ENCODE peak calls at places on chromosomes 13 and 19, in nine cellular contexts. L is psoas muscle; B is IMR-90; Z is BJ; V is uterus; H is WERI-Rb-1; M is naive thymus-derived CD4-positive, alpha-beta T cell; T is ascending aorta; R is stomach. X is an unnamed sample. For H3K27me3, the result is how much of the 10 kb centered on the place peaks cover.

GRCh38 chr19:18847516-18848463 is 16.0 kb downstream of the UPF1 start:
- DNase-seq in L (peak), B (no peak), Z (peak), V (peak), H (no peak), M (no peak), T (no peak), R (no peak), X (peak)

GRCh38 chr13:78601886-78602560 is 1.3 kb downstream of the POU4F1 start:
- DNase-seq in L (no peak), B (no peak), Z (no peak), V (no peak), H (peak), M (no peak), T (no peak), R (no peak), X (no peak)

GRCh38 chr19:1181606-1182005 is 7.5 kb upstream of the SBNO2 start:
- DNase-seq in L (no peak), B (no peak), Z (no peak), V (no peak), H (peak), M (no peak), T (no peak), R (peak), X (no peak)

GRCh38 chr13:73860501-73860900 is 273.7 kb downstream of the KLF12 start:
- DNase-seq in L (no peak), B (no peak), Z (no peak), V (no peak), H (no peak), M (no peak), T (no peak), R (no peak), X (no peak)

GRCh38 chr19:52997975-52998374 is 15.7 kb upstream of the ERVV-1 start:
- DNase-seq in L (no peak), B (no peak), Z (no peak), V (no peak), H (no peak), M (no peak), T (no peak), R (no peak), X (no peak)

GRCh38 chr19:3671680-3672574 is 28.3 kb downstream of the PIP5K1C start:
- DNase-seq in L (no peak), B (peak), Z (no peak), V (peak), H (no peak), M (no peak), T (no peak), R (no peak), X (no peak)

GRCh38 chr13:97445504-97446187 is 11.7 kb downstream of the RAP2A start:
- DNase-seq in L (no peak), B (no peak), Z (no peak), V (no peak), H (no peak), M (no peak), T (no peak), R (no peak), X (no peak)

GRCh38 chr13:74907788-74908187 is 574.2 kb downstream of the TBC1D4 start:
- DNase-seq in L (no peak), B (no peak), Z (no peak), V (no peak), H (no peak), M (no peak), T (no peak), R (no peak), X (no peak)

GRCh38 chr13:50589651-50590054 is 253.8 kb downstream of the DLEU7 start:
- DNase-seq in L (no peak), B (peak), Z (peak), V (no peak), H (no peak), M (no peak), T (no peak), R (no peak), X (no peak)

GRCh38 chr13:98225036-98225940 is 48.2 kb upstream of the RNF113B start:
- DNase-seq in L (no peak), B (no peak), Z (no peak), V (no peak), H (no peak), M (no peak), T (no peak), R (no peak), X (no peak)

GRCh38 chr19:15456441-15456840 is 6.7 kb upstream of the WIZ start:
- DNase-seq in L (no peak), B (no peak), Z (no peak), V (no peak), H (no peak), M (no peak), T (no peak), R (no peak), X (no peak)

GRCh38 chr13:48580886-48581285 is 48.0 kb upstream of the RCBTB2 start:
- DNase-seq in L (no peak), B (no peak), Z (no peak), V (no peak), H (no peak), M (no peak), T (no peak), R (no peak), X (no peak)

GRCh38 chr19:39138221-39139211 is 12.9 kb downstream of the PAK4 start:
- DNase-seq in L (no peak), B (no peak), Z (no peak), V (no peak), H (peak), M (no peak), T (no peak), R (no peak), X (no peak)

GRCh38 chr19:18093439-18094161 is 4.0 kb upstream of the MAST3 start:
- DNase-seq in L (no peak), B (peak), Z (no peak), V (no peak), H (peak), M (no peak), T (no peak), R (no peak), X (no peak)

GRCh38 chr19:35510626-35510964 is 2.9 kb downstream of the DMKN start:
- DNase-seq in L (no peak), B (no peak), Z (no peak), V (no peak), H (no peak), M (no peak), T (no peak), R (no peak), X (no peak)

GRCh38 chr19:4715529-4716221 is 8.0 kb downstream of the DPP9 start:
- DNase-seq in L (no peak), B (no peak), Z (no peak), V (no peak), H (no peak), M (no peak), T (peak), R (peak), X (peak)

DNA sequence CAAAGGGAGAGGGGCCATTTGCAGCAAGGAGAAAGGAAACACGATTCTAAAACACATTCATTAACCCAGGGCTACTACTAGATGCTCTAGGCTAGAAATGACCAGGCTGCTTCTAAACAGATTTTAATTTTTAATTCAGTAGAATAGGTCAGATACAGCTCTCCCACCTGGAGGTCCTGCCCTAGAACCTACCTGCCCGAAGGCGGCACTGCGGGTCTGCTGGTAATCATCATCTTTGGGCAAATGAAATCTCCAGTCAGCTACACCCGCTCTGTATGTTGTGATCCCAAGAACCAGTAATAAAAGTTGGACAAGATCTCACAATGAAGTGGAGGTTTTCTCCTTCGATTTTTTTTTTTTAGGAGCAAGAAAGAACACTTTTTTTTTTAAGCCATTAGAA is 345.3 kb downstream of the ENOX1 start:
- DNase-seq in L (no peak), B (no peak), Z (no peak), V (no peak), H (peak), M (no peak), T (no peak), R (no peak), X (no peak)
- H3K27me3 ChIP-seq in L (under half), B (under half), Z (under half), V (under half), H (under half), M (under half), T (under half), R (under half), X (under half)

DNA sequence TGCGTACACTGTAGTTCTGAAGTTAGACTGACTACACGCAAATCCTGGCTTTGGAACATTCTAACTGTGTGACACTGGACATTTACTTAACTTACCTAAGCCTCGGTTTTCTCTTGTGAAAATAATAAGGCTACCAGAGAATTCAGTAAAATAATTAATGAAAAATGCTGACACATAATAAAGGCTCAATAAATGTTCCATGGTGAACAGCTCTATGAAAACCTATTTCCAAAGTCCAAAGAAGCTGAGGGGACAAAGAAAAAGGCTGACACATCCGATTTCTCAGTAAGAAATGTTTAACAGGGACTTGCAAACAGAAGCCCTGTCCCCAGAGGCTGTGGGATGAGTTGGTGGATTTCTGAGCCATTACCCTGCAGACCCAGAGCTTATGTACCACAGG is 139.7 kb upstream of the GJB6 start:
- DNase-seq in L (no peak), B (no peak), Z (no peak), V (no peak), H (no peak), M (no peak), T (no peak), R (no peak), X (no peak)
- H3K27me3 ChIP-seq in L (under half), B (under half), Z (under half), V (under half), H (half or more), M (under half), T (under half), R (under half), X (under half)

GRCh38 chr19:45900661-45901431 is 1.6 kb downstream of the MYPOP start:
- DNase-seq in L (no peak), B (no peak), Z (no peak), V (no peak), H (no peak), M (no peak), T (no peak), R (no peak), X (no peak)

GRCh38 chr19:45899919-45900589 is 2.4 kb downstream of the MYPOP start:
- DNase-seq in L (no peak), B (no peak), Z (no peak), V (no peak), H (no peak), M (no peak), T (no peak), R (no peak), X (no peak)

GRCh38 chr19:45901432-45901903 is 945 bp downstream of the MYPOP start:
- DNase-seq in L (peak), B (peak), Z (no peak), V (peak), H (no peak), M (no peak), T (peak), R (peak), X (peak)

GRCh38 chr19:45897413-45897812 is 5.0 kb downstream of the MYPOP start:
- DNase-seq in L (no peak), B (no peak), Z (no peak), V (no peak), H (no peak), M (no peak), T (no peak), R (no peak), X (no peak)

GRCh38 chr19:45899253-45899652 is 3.2 kb downstream of the MYPOP start:
- DNase-seq in L (no peak), B (no peak), Z (no peak), V (no peak), H (no peak), M (no peak), T (no peak), R (no peak), X (no peak)
- H3K27me3 ChIP-seq in L (under half), B (under half), Z (under half), V (under half), H (under half), M (under half), T (under half), R (under half), X (under half)

GRCh38 chr19:13099073-13099999 is 3.3 kb downstream of the LYL1 start:
- DNase-seq in L (peak), B (no peak), Z (no peak), V (peak), H (no peak), M (peak), T (peak), R (peak), X (no peak)
- H3K27me3 ChIP-seq in L (under half), B (under half), Z (under half), V (under half), H (under half), M (under half), T (under half), R (under half), X (under half)

GRCh38 chr13:29429496-29429895 is 166.0 kb downstream of the SLC7A1 start:
- DNase-seq in L (no peak), B (no peak), Z (peak), V (no peak), H (no peak), M (no peak), T (no peak), R (no peak), X (no peak)
- H3K27me3 ChIP-seq in L (under half), B (under half), Z (under half), V (under half), H (under half), M (under half), T (under half), R (half or more), X (under half)

GRCh38 chr13:65093352-65093751 is 2136.8 kb downstream of the PCDH9 start:
- DNase-seq in L (no peak), B (no peak), Z (no peak), V (no peak), H (no peak), M (no peak), T (no peak), R (no peak), X (no peak)
- H3K27me3 ChIP-seq in L (under half), B (under half), Z (under half), V (under half), H (under half), M (under half), T (under half), R (under half), X (under half)

GRCh38 chr19:46732172-46732938 is 13.5 kb upstream of the FKRP start:
- DNase-seq in L (no peak), B (no peak), Z (no peak), V (no peak), H (no peak), M (no peak), T (no peak), R (no peak), X (no peak)

GRCh38 chr19:46731007-46731501 is 14.1 kb upstream of the PRKD2 start:
- DNase-seq in L (no peak), B (peak), Z (peak), V (no peak), H (no peak), M (no peak), T (no peak), R (peak), X (no peak)

GRCh38 chr19:46731584-46731983 is 14.3 kb upstream of the FKRP start:
- DNase-seq in L (no peak), B (no peak), Z (no peak), V (no peak), H (no peak), M (no peak), T (no peak), R (no peak), X (no peak)

GRCh38 chr19:46732966-46733692 is 12.7 kb upstream of the FKRP start:
- DNase-seq in L (no peak), B (peak), Z (no peak), V (no peak), H (no peak), M (no peak), T (no peak), R (no peak), X (no peak)

DNA sequence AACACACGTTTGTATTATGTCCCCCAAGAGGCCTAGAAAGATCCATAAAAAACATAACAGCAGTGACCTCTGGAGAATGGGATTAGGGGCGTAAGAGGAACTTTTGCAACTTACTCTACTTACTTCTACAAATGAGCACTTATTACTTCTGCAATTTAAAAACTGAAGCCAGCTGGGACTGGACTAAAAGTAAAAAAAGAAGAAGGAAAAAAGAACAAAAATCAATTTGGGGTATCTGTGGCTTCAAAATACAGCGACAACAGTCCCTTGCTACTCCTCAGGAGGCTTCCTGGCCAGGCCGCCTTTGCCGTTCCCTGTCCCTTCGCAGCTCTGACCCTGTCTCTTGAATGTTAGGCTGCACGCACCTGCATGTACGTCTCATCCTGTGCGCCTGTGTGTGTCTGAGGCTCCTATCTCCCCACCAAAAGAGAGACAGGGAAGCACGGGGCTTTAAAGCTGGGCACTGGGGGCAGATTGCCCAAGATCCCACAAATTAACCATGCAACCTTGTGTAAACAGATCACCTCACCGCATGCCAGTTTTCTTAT is 12.1 kb upstream of the FKRP start:
- DNase-seq in L (no peak), B (no peak), Z (no peak), V (no peak), H (no peak), M (no peak), T (no peak), R (no peak), X (no peak)
- H3K27me3 ChIP-seq in L (under half), B (under half), Z (under half), V (under half), H (under half), M (under half), T (under half), R (under half), X (under half)

X was measured in right atrium auricular region.